ENCODE peak calls at places on chromosomes 5 and 9, in ten cellular contexts. One of them, this sample, is unnamed.

GRCh38 chr9:15295761-15296405 is 11.1 kb downstream of the TTC39B start:
- DNase-seq in right lobe of liver: no peak
- DNase-seq in tibial nerve: no peak
- DNase-seq in A549: peak; percentile 38
- DNase-seq in ovary: no peak
- DNase-seq in IMR-90: peak; percentile 78
- DNase-seq in HCT116: no peak
- DNase-seq in upper lobe of left lung: no peak
- DNase-seq in body of pancreas: peak; percentile 27
- DNase-seq in suprapubic skin: no peak
- DNase-seq in this sample: peak; percentile 27

GRCh38 chr5:79229357-79230174 is 6.4 kb upstream of the JMY start:
- DNase-seq in right lobe of liver: no peak
- DNase-seq in tibial nerve: no peak
- DNase-seq in A549: no peak
- DNase-seq in ovary: no peak
- DNase-seq in IMR-90: peak; percentile 81
- DNase-seq in HCT116: no peak
- DNase-seq in upper lobe of left lung: no peak
- DNase-seq in body of pancreas: no peak
- DNase-seq in suprapubic skin: peak; percentile 11
- DNase-seq in this sample: no peak

GRCh38 chr5:40360685-40361084 is 319.0 kb upstream of the PTGER4 start:
- DNase-seq in right lobe of liver: no peak
- DNase-seq in tibial nerve: no peak
- DNase-seq in A549: no peak
- DNase-seq in ovary: no peak
- DNase-seq in IMR-90: peak; percentile 15
- DNase-seq in HCT116: no peak
- DNase-seq in upper lobe of left lung: no peak
- DNase-seq in body of pancreas: no peak
- DNase-seq in suprapubic skin: no peak
- DNase-seq in this sample: no peak

GRCh38 chr9:113589890-113590289 is 126.4 kb downstream of the RGS3 start:
- DNase-seq in right lobe of liver: no peak
- DNase-seq in tibial nerve: no peak
- DNase-seq in A549: no peak
- DNase-seq in ovary: no peak
- DNase-seq in IMR-90: peak; percentile 66
- DNase-seq in HCT116: no peak
- DNase-seq in upper lobe of left lung: no peak
- DNase-seq in body of pancreas: no peak
- DNase-seq in suprapubic skin: no peak
- DNase-seq in this sample: no peak

GRCh38 chr5:54671111-54671531 is 153.6 kb downstream of the SNX18 start:
- DNase-seq in right lobe of liver: no peak
- DNase-seq in tibial nerve: no peak
- DNase-seq in A549: no peak
- DNase-seq in ovary: no peak
- DNase-seq in IMR-90: peak; percentile 36
- DNase-seq in HCT116: no peak
- DNase-seq in upper lobe of left lung: peak; percentile 65
- DNase-seq in body of pancreas: no peak
- DNase-seq in suprapubic skin: no peak
- DNase-seq in this sample: no peak

GRCh38 chr5:147522435-147522834 is 12.6 kb upstream of the DPYSL3 start:
- DNase-seq in right lobe of liver: no peak
- DNase-seq in tibial nerve: no peak
- DNase-seq in A549: no peak
- DNase-seq in ovary: no peak
- DNase-seq in IMR-90: peak; percentile 83
- DNase-seq in HCT116: no peak
- DNase-seq in upper lobe of left lung: no peak
- DNase-seq in body of pancreas: no peak
- DNase-seq in suprapubic skin: no peak
- DNase-seq in this sample: no peak

GRCh38 chr9:115923903-115924668 is 229.5 kb upstream of the PAPPA start:
- DNase-seq in right lobe of liver: peak; percentile 38
- DNase-seq in tibial nerve: no peak
- DNase-seq in A549: peak; percentile 67
- DNase-seq in ovary: no peak
- DNase-seq in IMR-90: peak; percentile 99
- DNase-seq in HCT116: no peak
- DNase-seq in upper lobe of left lung: no peak
- DNase-seq in body of pancreas: no peak
- DNase-seq in suprapubic skin: no peak
- DNase-seq in this sample: peak; percentile 7

GRCh38 chr5:180090098-180090768 is 18.7 kb upstream of the RNF130 start:
- DNase-seq in right lobe of liver: peak; percentile 80
- DNase-seq in tibial nerve: peak; percentile 36
- DNase-seq in A549: peak; percentile 58
- DNase-seq in ovary: peak; percentile 86
- DNase-seq in IMR-90: peak; percentile 59
- DNase-seq in HCT116: peak; percentile 56
- DNase-seq in upper lobe of left lung: peak; percentile 68
- DNase-seq in body of pancreas: peak; percentile 77
- DNase-seq in suprapubic skin: no peak
- DNase-seq in this sample: peak; percentile 70

GRCh38 chr9:125550633-125551032 is 156.4 kb downstream of the MAPKAP1 start:
- DNase-seq in right lobe of liver: no peak
- DNase-seq in tibial nerve: no peak
- DNase-seq in A549: no peak
- DNase-seq in ovary: no peak
- DNase-seq in IMR-90: no peak
- DNase-seq in HCT116: no peak
- DNase-seq in upper lobe of left lung: no peak
- DNase-seq in body of pancreas: no peak
- DNase-seq in suprapubic skin: no peak
- DNase-seq in this sample: no peak
- H3K4me1 ChIP-seq in right lobe of liver: no peaks in the 10 kb centered on the region
- H3K4me1 ChIP-seq in tibial nerve: peaks cover 38% of the 10 kb centered on the region
- H3K4me1 ChIP-seq in A549: peaks cover 18% of the 10 kb centered on the region
- H3K4me1 ChIP-seq in ovary: peaks cover 27% of the 10 kb centered on the region
- H3K4me1 ChIP-seq in IMR-90: peaks cover 13% of the 10 kb centered on the region
- H3K4me1 ChIP-seq in HCT116: no peaks in the 10 kb centered on the region
- H3K4me1 ChIP-seq in upper lobe of left lung: peaks cover 26% of the 10 kb centered on the region
- H3K4me1 ChIP-seq in body of pancreas: peaks cover 29% of the 10 kb centered on the region
- H3K4me1 ChIP-seq in suprapubic skin: peaks cover 30% of the 10 kb centered on the region
- H3K4me1 ChIP-seq in this sample: peaks cover 21% of the 10 kb centered on the region

DNA sequence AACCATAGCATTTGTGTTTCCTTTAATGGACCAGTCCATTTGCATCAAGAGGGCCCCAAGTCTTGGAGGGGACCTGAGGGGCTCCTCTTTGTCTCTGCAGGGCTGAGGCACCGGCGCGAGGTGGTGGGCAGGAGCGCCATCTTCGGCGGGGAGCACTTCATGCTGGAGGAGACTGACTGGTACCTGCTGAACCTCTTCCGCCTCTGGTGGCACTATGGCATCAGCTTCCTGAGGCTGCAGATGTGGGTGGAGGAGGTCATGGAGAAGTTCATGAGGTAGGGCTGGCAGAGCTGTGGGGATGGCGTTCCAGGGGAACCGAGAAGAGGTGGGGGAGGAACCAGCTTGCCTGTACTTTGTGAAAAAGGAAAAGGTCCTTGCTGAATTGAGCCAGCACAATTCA is 6.1 kb downstream of the PCYOX1L start:
- DNase-seq in right lobe of liver: no peak
- DNase-seq in tibial nerve: no peak
- DNase-seq in A549: no peak
- DNase-seq in ovary: no peak
- DNase-seq in IMR-90: no peak
- DNase-seq in HCT116: no peak
- DNase-seq in upper lobe of left lung: no peak
- DNase-seq in body of pancreas: no peak
- DNase-seq in suprapubic skin: no peak
- DNase-seq in this sample: no peak
- TF ChIP-seq POLR2A in right lobe of liver: no peak
- TF ChIP-seq POLR2A in tibial nerve: no peak
- TF ChIP-seq POLR2A in A549: no peak
- TF ChIP-seq POLR2A in ovary: no peak
- TF ChIP-seq POLR2A in IMR-90: no peak
- TF ChIP-seq POLR2A in HCT116: no peak
- TF ChIP-seq POLR2A in upper lobe of left lung: no peak
- TF ChIP-seq POLR2A in body of pancreas: no peak
- TF ChIP-seq POLR2A in suprapubic skin: no peak
- TF ChIP-seq POLR2A in this sample: no peak

DNA sequence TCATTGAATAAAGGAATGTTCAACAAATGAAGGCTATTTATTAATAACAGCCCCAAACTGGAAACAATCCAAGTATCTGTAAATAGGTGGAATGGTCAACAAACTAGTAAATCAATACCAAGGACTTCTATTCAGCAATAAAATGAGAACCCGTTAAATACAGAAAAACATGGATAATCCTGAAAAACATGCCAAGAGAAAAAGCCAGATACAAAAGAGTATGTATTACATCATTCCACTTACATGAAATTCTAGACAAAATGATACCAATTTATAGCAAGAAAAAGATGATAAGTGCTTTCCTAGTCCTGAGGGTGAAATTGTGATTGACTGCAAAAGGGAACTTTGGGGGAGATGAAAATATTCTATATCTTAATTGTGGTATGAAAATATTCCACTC is 3.1 kb downstream of the PJA2 start:
- DNase-seq in right lobe of liver: no peak
- DNase-seq in tibial nerve: no peak
- DNase-seq in A549: no peak
- DNase-seq in ovary: no peak
- DNase-seq in IMR-90: no peak
- DNase-seq in HCT116: no peak
- DNase-seq in upper lobe of left lung: no peak
- DNase-seq in body of pancreas: no peak
- DNase-seq in suprapubic skin: no peak
- DNase-seq in this sample: no peak
- H3K4me3 ChIP-seq in right lobe of liver: no peak overlapping the region
- H3K4me3 ChIP-seq in tibial nerve: no peak overlapping the region
- H3K4me3 ChIP-seq in A549: no peak overlapping the region
- H3K4me3 ChIP-seq in ovary: peak overlapping the region; percentile 10
- H3K4me3 ChIP-seq in IMR-90: no peak overlapping the region
- H3K4me3 ChIP-seq in HCT116: no peak overlapping the region
- H3K4me3 ChIP-seq in upper lobe of left lung: no peak overlapping the region
- H3K4me3 ChIP-seq in body of pancreas: no peak overlapping the region
- H3K4me3 ChIP-seq in suprapubic skin: peak overlapping the region; percentile 94
- H3K4me3 ChIP-seq in this sample: no peak overlapping the region

GRCh38 chr9:131666029-131666428 is 73.8 kb downstream of the RAPGEF1 start:
- DNase-seq in right lobe of liver: no peak
- DNase-seq in tibial nerve: no peak
- DNase-seq in A549: no peak
- DNase-seq in ovary: no peak
- DNase-seq in IMR-90: peak; percentile 55
- DNase-seq in HCT116: no peak
- DNase-seq in upper lobe of left lung: no peak
- DNase-seq in body of pancreas: no peak
- DNase-seq in suprapubic skin: no peak
- DNase-seq in this sample: no peak
- H3K4me1 ChIP-seq in right lobe of liver: no peaks in the 10 kb centered on the region
- H3K4me1 ChIP-seq in tibial nerve: peaks cover 43% of the 10 kb centered on the region
- H3K4me1 ChIP-seq in A549: peaks cover 28% of the 10 kb centered on the region
- H3K4me1 ChIP-seq in ovary: peaks cover 3% of the 10 kb centered on the region
- H3K4me1 ChIP-seq in IMR-90: peaks cover 21% of the 10 kb centered on the region
- H3K4me1 ChIP-seq in HCT116: peaks cover 28% of the 10 kb centered on the region
- H3K4me1 ChIP-seq in upper lobe of left lung: peaks cover 45% of the 10 kb centered on the region
- H3K4me1 ChIP-seq in body of pancreas: peaks cover 36% of the 10 kb centered on the region
- H3K4me1 ChIP-seq in suprapubic skin: peaks cover 34% of the 10 kb centered on the region
- H3K4me1 ChIP-seq in this sample: peaks cover 41% of the 10 kb centered on the region

GRCh38 chr5:27328480-27328879 is 290.1 kb upstream of the CDH9 start:
- DNase-seq in right lobe of liver: no peak
- DNase-seq in tibial nerve: no peak
- DNase-seq in A549: no peak
- DNase-seq in ovary: no peak
- DNase-seq in IMR-90: peak; percentile 93
- DNase-seq in HCT116: no peak
- DNase-seq in upper lobe of left lung: no peak
- DNase-seq in body of pancreas: no peak
- DNase-seq in suprapubic skin: no peak
- DNase-seq in this sample: no peak

DNA sequence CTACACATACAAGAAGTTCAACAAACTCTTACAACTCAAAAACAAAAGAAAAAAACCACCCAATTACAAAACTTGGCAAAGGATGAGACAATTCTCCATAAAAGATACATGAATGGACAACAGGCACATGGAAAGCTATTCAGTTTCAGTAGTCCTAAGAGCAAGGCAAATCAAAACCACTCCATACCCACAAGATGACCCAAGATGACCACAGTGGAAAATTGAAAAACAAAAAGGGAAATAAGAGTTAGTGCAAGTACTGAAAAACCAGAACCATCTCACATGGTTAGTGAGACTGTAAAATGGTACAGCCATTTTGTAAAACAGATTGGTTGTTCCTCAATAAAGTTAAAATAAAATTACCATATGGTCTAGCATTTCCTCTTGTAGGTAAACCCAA is 287.1 kb upstream of the CDH9 start:
- DNase-seq in right lobe of liver: no peak
- DNase-seq in tibial nerve: no peak
- DNase-seq in A549: no peak
- DNase-seq in ovary: no peak
- DNase-seq in IMR-90: peak; percentile 1
- DNase-seq in HCT116: no peak
- DNase-seq in upper lobe of left lung: no peak
- DNase-seq in body of pancreas: no peak
- DNase-seq in suprapubic skin: no peak
- DNase-seq in this sample: no peak
- TF ChIP-seq POLR2A in right lobe of liver: no peak
- TF ChIP-seq POLR2A in tibial nerve: no peak
- TF ChIP-seq POLR2A in A549: no peak
- TF ChIP-seq POLR2A in ovary: no peak
- TF ChIP-seq POLR2A in IMR-90: no peak
- TF ChIP-seq POLR2A in HCT116: no peak
- TF ChIP-seq POLR2A in upper lobe of left lung: no peak
- TF ChIP-seq POLR2A in body of pancreas: no peak
- TF ChIP-seq POLR2A in suprapubic skin: no peak
- TF ChIP-seq POLR2A in this sample: no peak

GRCh38 chr9:131668057-131668438 is 71.8 kb downstream of the RAPGEF1 start:
- DNase-seq in right lobe of liver: no peak
- DNase-seq in tibial nerve: no peak
- DNase-seq in A549: no peak
- DNase-seq in ovary: no peak
- DNase-seq in IMR-90: no peak
- DNase-seq in HCT116: no peak
- DNase-seq in upper lobe of left lung: no peak
- DNase-seq in body of pancreas: no peak
- DNase-seq in suprapubic skin: no peak
- DNase-seq in this sample: no peak
- H3K4me3 ChIP-seq in right lobe of liver: no peak overlapping the region
- H3K4me3 ChIP-seq in tibial nerve: no peak overlapping the region
- H3K4me3 ChIP-seq in A549: no peak overlapping the region
- H3K4me3 ChIP-seq in ovary: no peak overlapping the region
- H3K4me3 ChIP-seq in IMR-90: no peak overlapping the region
- H3K4me3 ChIP-seq in HCT116: no peak overlapping the region
- H3K4me3 ChIP-seq in upper lobe of left lung: no peak overlapping the region
- H3K4me3 ChIP-seq in body of pancreas: no peak overlapping the region
- H3K4me3 ChIP-seq in suprapubic skin: no peak overlapping the region
- H3K4me3 ChIP-seq in this sample: no peak overlapping the region